ENCODE peak calls at places on chromosomes 4 and X, in five cellular contexts. One of them, this sample, is unnamed.

GRCh38 chr4:86556791-86557415 is 37.2 kb upstream of the PTPN13 start:
- DNase-seq in neuronal stem cell: no peak
- DNase-seq in trophoblast cell: no peak
- DNase-seq in mesenchymal stem cell: no peak
- DNase-seq in H9: no peak
- DNase-seq in this sample: no peak

GRCh38 chrX:31832263-31832662 is 760.4 kb upstream of the FTHL17 start:
- DNase-seq in neuronal stem cell: no peak
- DNase-seq in trophoblast cell: no peak
- DNase-seq in mesenchymal stem cell: no peak
- DNase-seq in H9: no peak
- DNase-seq in this sample: no peak

GRCh38 chrX:128458888-128459287 is 406.7 kb upstream of the ACTRT1 start:
- DNase-seq in neuronal stem cell: no peak
- DNase-seq in trophoblast cell: no peak
- DNase-seq in mesenchymal stem cell: no peak
- DNase-seq in H9: no peak
- DNase-seq in this sample: peak; percentile 5

GRCh38 chr4:47686294-47686872 is 151.5 kb downstream of the CORIN start:
- DNase-seq in neuronal stem cell: peak; percentile 51
- DNase-seq in trophoblast cell: peak; percentile 61
- DNase-seq in mesenchymal stem cell: peak; percentile 59
- DNase-seq in H9: peak; percentile 61
- DNase-seq in this sample: peak; percentile 38

GRCh38 chr4:39348371-39349265 is 17.5 kb downstream of the RFC1 start:
- DNase-seq in neuronal stem cell: no peak
- DNase-seq in trophoblast cell: peak; percentile 19
- DNase-seq in mesenchymal stem cell: peak; percentile 23
- DNase-seq in H9: no peak
- DNase-seq in this sample: peak; percentile 56

GRCh38 chrX:19017271-19017670 is 33.4 kb upstream of the PHKA2 start:
- DNase-seq in neuronal stem cell: peak; percentile 1
- DNase-seq in trophoblast cell: peak; percentile 12
- DNase-seq in mesenchymal stem cell: peak; percentile 30
- DNase-seq in H9: peak; percentile 35
- DNase-seq in this sample: peak; percentile 17

GRCh38 chr4:91345632-91346031 is 958.1 kb upstream of the GRID2 start:
- DNase-seq in neuronal stem cell: no peak
- DNase-seq in trophoblast cell: no peak
- DNase-seq in mesenchymal stem cell: no peak
- DNase-seq in H9: no peak
- DNase-seq in this sample: no peak

GRCh38 chr4:70505152-70505748 is 13.1 kb upstream of the AMTN start:
- DNase-seq in neuronal stem cell: peak; percentile 51
- DNase-seq in trophoblast cell: peak; percentile 25
- DNase-seq in mesenchymal stem cell: peak; percentile 41
- DNase-seq in H9: peak; percentile 65
- DNase-seq in this sample: peak; percentile 39

GRCh38 chr4:153530996-153531375 is 64.8 kb downstream of the TMEM131L start:
- DNase-seq in neuronal stem cell: no peak
- DNase-seq in trophoblast cell: no peak
- DNase-seq in mesenchymal stem cell: no peak
- DNase-seq in H9: no peak
- DNase-seq in this sample: no peak

GRCh38 chr4:68368566-68369473 is 18.9 kb upstream of the YTHDC1 start:
- DNase-seq in neuronal stem cell: no peak
- DNase-seq in trophoblast cell: peak; percentile 84
- DNase-seq in mesenchymal stem cell: peak; percentile 76
- DNase-seq in H9: no peak
- DNase-seq in this sample: peak; percentile 69

GRCh38 chr4:110636677-110637407 is 14.0 kb upstream of the PITX2 start:
- DNase-seq in neuronal stem cell: peak; percentile 63
- DNase-seq in trophoblast cell: no peak
- DNase-seq in mesenchymal stem cell: peak; percentile 83
- DNase-seq in H9: peak; percentile 81
- DNase-seq in this sample: peak; percentile 72

GRCh38 chr4:101200561-101200960 is 146.8 kb downstream of the PPP3CA start:
- DNase-seq in neuronal stem cell: no peak
- DNase-seq in trophoblast cell: peak; percentile 30
- DNase-seq in mesenchymal stem cell: peak; percentile 96
- DNase-seq in H9: no peak
- DNase-seq in this sample: peak; percentile 98

GRCh38 chr4:174764105-174764729 is 64.8 kb downstream of the GLRA3 start:
- DNase-seq in neuronal stem cell: peak; percentile 18
- DNase-seq in trophoblast cell: no peak
- DNase-seq in mesenchymal stem cell: peak; percentile 56
- DNase-seq in H9: no peak
- DNase-seq in this sample: peak; percentile 40

GRCh38 chr4:137253949-137254348 is 278.3 kb downstream of the PCDH18 start:
- DNase-seq in neuronal stem cell: no peak
- DNase-seq in trophoblast cell: no peak
- DNase-seq in mesenchymal stem cell: peak; percentile 74
- DNase-seq in H9: no peak
- DNase-seq in this sample: peak; percentile 85

GRCh38 chr4:90841676-90842075 is 714.5 kb downstream of the CCSER1 start:
- DNase-seq in neuronal stem cell: no peak
- DNase-seq in trophoblast cell: no peak
- DNase-seq in mesenchymal stem cell: no peak
- DNase-seq in H9: no peak
- DNase-seq in this sample: no peak

GRCh38 chrX:136202889-136203288 is 48.3 kb downstream of the MAP7D3 start:
- DNase-seq in neuronal stem cell: no peak
- DNase-seq in trophoblast cell: no peak
- DNase-seq in mesenchymal stem cell: peak; percentile 38
- DNase-seq in H9: no peak
- DNase-seq in this sample: peak; percentile 30

GRCh38 chrX:11629593-11630211 is 36.0 kb downstream of the ARHGAP6 start:
- DNase-seq in neuronal stem cell: no peak
- DNase-seq in trophoblast cell: no peak
- DNase-seq in mesenchymal stem cell: peak; percentile 70
- DNase-seq in H9: no peak
- DNase-seq in this sample: peak; percentile 51

GRCh38 chrX:154727418-154728323 is 23.2 kb downstream of the GAB3 start:
- DNase-seq in neuronal stem cell: no peak
- DNase-seq in trophoblast cell: no peak
- DNase-seq in mesenchymal stem cell: peak; percentile 61
- DNase-seq in H9: no peak
- DNase-seq in this sample: peak; percentile 77

GRCh38 chrX:47093248-47093647 is 15.0 kb downstream of the RGN start:
- DNase-seq in neuronal stem cell: no peak
- DNase-seq in trophoblast cell: no peak
- DNase-seq in mesenchymal stem cell: peak; percentile 22
- DNase-seq in H9: no peak
- DNase-seq in this sample: peak; percentile 55

GRCh38 chr4:58502839-58503238 is 1392.7 kb upstream of the IGFBP7 start:
- DNase-seq in neuronal stem cell: no peak
- DNase-seq in trophoblast cell: no peak
- DNase-seq in mesenchymal stem cell: no peak
- DNase-seq in H9: no peak
- DNase-seq in this sample: no peak

GRCh38 chr4:113587640-113588275 is 173.8 kb downstream of the CAMK2D start:
- DNase-seq in neuronal stem cell: no peak
- DNase-seq in trophoblast cell: no peak
- DNase-seq in mesenchymal stem cell: no peak
- DNase-seq in H9: no peak
- DNase-seq in this sample: no peak

GRCh38 chr4:13872145-13872544 is 244.6 kb upstream of the BOD1L1 start:
- DNase-seq in neuronal stem cell: no peak
- DNase-seq in trophoblast cell: no peak
- DNase-seq in mesenchymal stem cell: no peak
- DNase-seq in H9: no peak
- DNase-seq in this sample: peak; percentile 59

GRCh38 chr4:102139932-102140331 is 205.3 kb downstream of the SLC39A8 start:
- DNase-seq in neuronal stem cell: no peak
- DNase-seq in trophoblast cell: no peak
- DNase-seq in mesenchymal stem cell: no peak
- DNase-seq in H9: no peak
- DNase-seq in this sample: no peak

GRCh38 chrX:129654652-129655546 is at the start of gene APLN:
- DNase-seq in neuronal stem cell: peak; percentile 20
- DNase-seq in trophoblast cell: no peak
- DNase-seq in mesenchymal stem cell: peak; percentile 38
- DNase-seq in H9: no peak
- DNase-seq in this sample: peak; percentile 19

GRCh38 chrX:103585421-103586313 is at the start of gene TCEAL4:
- DNase-seq in neuronal stem cell: no peak
- DNase-seq in trophoblast cell: peak; percentile 7
- DNase-seq in mesenchymal stem cell: peak; percentile 28
- DNase-seq in H9: peak; percentile 83
- DNase-seq in this sample: no peak

GRCh38 chr4:36220776-36221175 is 23.5 kb downstream of the ARAP2 start:
- DNase-seq in neuronal stem cell: no peak
- DNase-seq in trophoblast cell: no peak
- DNase-seq in mesenchymal stem cell: no peak
- DNase-seq in H9: no peak
- DNase-seq in this sample: no peak

GRCh38 chr4:102438873-102439614 is 62.1 kb upstream of the NFKB1 start:
- DNase-seq in neuronal stem cell: no peak
- DNase-seq in trophoblast cell: no peak
- DNase-seq in mesenchymal stem cell: peak; percentile 98
- DNase-seq in H9: no peak
- DNase-seq in this sample: peak; percentile 93

GRCh38 chrX:357693-358471 is 28.8 kb downstream of the PPP2R3B start:
- DNase-seq in neuronal stem cell: no peak
- DNase-seq in trophoblast cell: no peak
- DNase-seq in mesenchymal stem cell: peak; percentile 54
- DNase-seq in H9: no peak
- DNase-seq in this sample: peak; percentile 60

GRCh38 chrX:30085571-30085970 is 129.8 kb upstream of the MAGEB2 start:
- DNase-seq in neuronal stem cell: no peak
- DNase-seq in trophoblast cell: no peak
- DNase-seq in mesenchymal stem cell: peak; percentile 1
- DNase-seq in H9: no peak
- DNase-seq in this sample: no peak

GRCh38 chr4:76373919-76374552 is 46.9 kb downstream of the CCDC158 start:
- DNase-seq in neuronal stem cell: no peak
- DNase-seq in trophoblast cell: no peak
- DNase-seq in mesenchymal stem cell: no peak
- DNase-seq in H9: no peak
- DNase-seq in this sample: no peak

GRCh38 chrX:34900691-34901090 is 41.9 kb upstream of the FAM47B start:
- DNase-seq in neuronal stem cell: no peak
- DNase-seq in trophoblast cell: no peak
- DNase-seq in mesenchymal stem cell: no peak
- DNase-seq in H9: no peak
- DNase-seq in this sample: peak; percentile 15

GRCh38 chrX:115713465-115713864 is 152.5 kb downstream of the PLS3 start:
- DNase-seq in neuronal stem cell: no peak
- DNase-seq in trophoblast cell: peak; percentile 3
- DNase-seq in mesenchymal stem cell: no peak
- DNase-seq in H9: no peak
- DNase-seq in this sample: no peak

GRCh38 chr4:106618920-106619319 is 250.3 kb upstream of the GIMD1 start:
- DNase-seq in neuronal stem cell: no peak
- DNase-seq in trophoblast cell: no peak
- DNase-seq in mesenchymal stem cell: no peak
- DNase-seq in H9: no peak
- DNase-seq in this sample: no peak

GRCh38 chr4:185424905-185425599 is 712 bp downstream of the UFSP2 start:
- DNase-seq in neuronal stem cell: no peak
- DNase-seq in trophoblast cell: no peak
- DNase-seq in mesenchymal stem cell: peak; percentile 20
- DNase-seq in H9: no peak
- DNase-seq in this sample: peak; percentile 36

GRCh38 chr4:185429660-185430059 is 3.9 kb upstream of the UFSP2 start:
- DNase-seq in neuronal stem cell: no peak
- DNase-seq in trophoblast cell: no peak
- DNase-seq in mesenchymal stem cell: no peak
- DNase-seq in H9: no peak
- DNase-seq in this sample: no peak

GRCh38 chr4:185426960-185427688 is 1.4 kb upstream of the UFSP2 start:
- DNase-seq in neuronal stem cell: no peak
- DNase-seq in trophoblast cell: peak; percentile 51
- DNase-seq in mesenchymal stem cell: no peak
- DNase-seq in H9: no peak
- DNase-seq in this sample: no peak

GRCh38 chr4:185421366-185422124 is 4.2 kb downstream of the UFSP2 start:
- DNase-seq in neuronal stem cell: no peak
- DNase-seq in trophoblast cell: no peak
- DNase-seq in mesenchymal stem cell: peak; percentile 73
- DNase-seq in H9: no peak
- DNase-seq in this sample: peak; percentile 68

GRCh38 chr4:185425600-185426352 is at the start of gene UFSP2:
- DNase-seq in neuronal stem cell: peak; percentile 91
- DNase-seq in trophoblast cell: peak; percentile 91
- DNase-seq in mesenchymal stem cell: peak; percentile 92
- DNase-seq in H9: peak; percentile 88
- DNase-seq in this sample: peak; percentile 88
- H2BK5ac ChIP-seq in neuronal stem cell: peak within 1 kb of the TSS; percentile 93
- H2BK5ac ChIP-seq in trophoblast cell: peak within 1 kb of the TSS; percentile 96
- H2BK5ac ChIP-seq in mesenchymal stem cell: peak within 1 kb of the TSS; percentile 81
- H2BK5ac ChIP-seq in H9: peak within 1 kb of the TSS; percentile 32
- H2BK5ac ChIP-seq in this sample: peak within 1 kb of the TSS; percentile 96

GRCh38 chr4:30721353-30722091 is 1.4 kb downstream of the PCDH7 start:
- DNase-seq in neuronal stem cell: peak; percentile 54
- DNase-seq in trophoblast cell: no peak
- DNase-seq in mesenchymal stem cell: peak; percentile 64
- DNase-seq in H9: peak; percentile 55
- DNase-seq in this sample: peak; percentile 44
- H2BK5ac ChIP-seq in neuronal stem cell: peak overlapping the region; percentile 84
- H2BK5ac ChIP-seq in trophoblast cell: peak overlapping the region; percentile 5
- H2BK5ac ChIP-seq in mesenchymal stem cell: no peak overlapping the region
- H2BK5ac ChIP-seq in H9: no peak overlapping the region
- H2BK5ac ChIP-seq in this sample: peak overlapping the region; percentile 32

GRCh38 chr4:127965062-127965802 is at the start of the genes ABHD18 and MFSD8:
- DNase-seq in neuronal stem cell: peak; percentile 97
- DNase-seq in trophoblast cell: peak; percentile 100
- DNase-seq in mesenchymal stem cell: peak; percentile 98
- DNase-seq in H9: peak; percentile 100
- DNase-seq in this sample: peak; percentile 99
- H2BK5ac ChIP-seq in neuronal stem cell: peak within 1 kb of the TSS; percentile 60
- H2BK5ac ChIP-seq in trophoblast cell: peak within 1 kb of the TSS; percentile 92
- H2BK5ac ChIP-seq in mesenchymal stem cell: no peak within 1 kb of the TSS
- H2BK5ac ChIP-seq in H9: no peak within 1 kb of the TSS
- H2BK5ac ChIP-seq in this sample: peak within 1 kb of the TSS; percentile 51

DNA sequence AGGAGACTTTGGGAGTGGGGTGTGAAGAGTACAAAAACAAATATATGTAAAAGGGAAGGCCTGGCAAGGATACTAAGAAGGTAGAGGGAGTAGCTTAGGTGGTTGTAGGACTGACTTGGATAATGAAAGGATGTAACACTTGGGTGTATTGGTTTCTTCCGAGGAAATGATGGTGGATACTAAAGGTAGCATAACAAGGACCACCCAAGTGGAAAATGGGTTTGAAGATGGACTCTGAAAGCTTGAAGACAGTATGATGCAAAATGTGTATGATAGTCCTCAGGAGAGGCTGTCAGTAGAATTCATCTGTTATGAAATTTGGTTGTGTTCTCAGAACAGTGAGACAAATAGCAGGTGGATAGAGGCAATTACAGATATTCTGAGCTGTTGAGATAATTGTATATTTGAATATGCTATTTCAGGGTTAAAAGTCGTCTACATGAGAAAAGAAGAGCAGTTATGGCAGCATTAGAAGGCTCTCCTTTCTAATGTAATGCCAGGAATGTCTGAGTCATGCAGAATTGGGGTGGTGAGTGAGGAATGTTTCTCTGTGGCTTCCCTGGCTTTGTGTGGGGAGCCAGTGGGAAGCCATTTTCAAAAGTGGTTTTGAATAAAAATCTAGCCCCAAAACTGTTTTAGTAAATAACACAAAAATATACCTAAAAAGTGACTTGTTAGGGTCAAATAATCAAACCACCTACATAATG is 75.6 kb downstream of the FHIP1A start:
- DNase-seq in neuronal stem cell: peak; percentile 2
- DNase-seq in trophoblast cell: no peak
- DNase-seq in mesenchymal stem cell: peak; percentile 69
- DNase-seq in H9: peak; percentile 61
- DNase-seq in this sample: peak; percentile 77
- H2BK5ac ChIP-seq in neuronal stem cell: no peak overlapping the region
- H2BK5ac ChIP-seq in trophoblast cell: no peak overlapping the region
- H2BK5ac ChIP-seq in mesenchymal stem cell: no peak overlapping the region
- H2BK5ac ChIP-seq in H9: peak overlapping the region; percentile 5
- H2BK5ac ChIP-seq in this sample: no peak overlapping the region